ENCODE peak calls at places on chromosomes 3 and 15, in four cellular contexts. One of them, this sample, is unnamed.

GRCh38 chr15:31398677-31399260 is 72.1 kb downstream of the KLF13 start:
- DNase-seq in fibroblast of villous mesenchyme: no peak
- DNase-seq in AG04449: no peak
- DNase-seq in cardiac fibroblast: peak
- DNase-seq in this sample: no peak

GRCh38 chr3:105722943-105723556 is 145.8 kb downstream of the CBLB start:
- DNase-seq in fibroblast of villous mesenchyme: no peak
- DNase-seq in AG04449: no peak
- DNase-seq in cardiac fibroblast: no peak
- DNase-seq in this sample: no peak

GRCh38 chr3:45272411-45272810 is 46.3 kb upstream of the TMEM158 start:
- DNase-seq in fibroblast of villous mesenchyme: no peak
- DNase-seq in AG04449: no peak
- DNase-seq in cardiac fibroblast: no peak
- DNase-seq in this sample: no peak

GRCh38 chr3:16132926-16133325 is 41.6 kb upstream of the GALNT15 start:
- DNase-seq in fibroblast of villous mesenchyme: peak
- DNase-seq in AG04449: no peak
- DNase-seq in cardiac fibroblast: peak
- DNase-seq in this sample: no peak

GRCh38 chr3:57298041-57298440 is 5.6 kb upstream of the ASB14 start:
- DNase-seq in fibroblast of villous mesenchyme: no peak
- DNase-seq in AG04449: no peak
- DNase-seq in cardiac fibroblast: no peak
- DNase-seq in this sample: peak

GRCh38 chr15:63545520-63545919 is 41.1 kb downstream of the USP3 start:
- DNase-seq in fibroblast of villous mesenchyme: no peak
- DNase-seq in AG04449: no peak
- DNase-seq in cardiac fibroblast: no peak
- DNase-seq in this sample: no peak

GRCh38 chr3:11544413-11545181 is 99.1 kb downstream of the VGLL4 start:
- DNase-seq in fibroblast of villous mesenchyme: peak
- DNase-seq in AG04449: no peak
- DNase-seq in cardiac fibroblast: peak
- DNase-seq in this sample: no peak

GRCh38 chr3:74599564-74599963 is 14.9 kb downstream of the CNTN3 start:
- DNase-seq in fibroblast of villous mesenchyme: no peak
- DNase-seq in AG04449: no peak
- DNase-seq in cardiac fibroblast: no peak
- DNase-seq in this sample: no peak

GRCh38 chr3:23815879-23816278 is 10.1 kb downstream of the UBE2E1 start:
- DNase-seq in fibroblast of villous mesenchyme: peak
- DNase-seq in AG04449: no peak
- DNase-seq in cardiac fibroblast: no peak
- DNase-seq in this sample: no peak

GRCh38 chr3:70053293-70053692 is 53.8 kb downstream of the SAMMSON start:
- DNase-seq in fibroblast of villous mesenchyme: no peak
- DNase-seq in AG04449: no peak
- DNase-seq in cardiac fibroblast: no peak
- DNase-seq in this sample: no peak

GRCh38 chr15:28112101-28112760 is 13.1 kb upstream of the OCA2 start:
- DNase-seq in fibroblast of villous mesenchyme: no peak
- DNase-seq in AG04449: no peak
- DNase-seq in cardiac fibroblast: no peak
- DNase-seq in this sample: no peak

GRCh38 chr15:60526127-60526616 is 47.2 kb upstream of the ICE2 start:
- DNase-seq in fibroblast of villous mesenchyme: peak
- DNase-seq in AG04449: no peak
- DNase-seq in cardiac fibroblast: no peak
- DNase-seq in this sample: no peak

GRCh38 chr3:194321666-194322640 is 29.2 kb downstream of the CPN2 start:
- DNase-seq in fibroblast of villous mesenchyme: no peak
- DNase-seq in AG04449: no peak
- DNase-seq in cardiac fibroblast: no peak
- DNase-seq in this sample: no peak

GRCh38 chr3:48680811-48681540 is 4.7 kb downstream of the NCKIPSD start:
- DNase-seq in fibroblast of villous mesenchyme: no peak
- DNase-seq in AG04449: no peak
- DNase-seq in cardiac fibroblast: no peak
- DNase-seq in this sample: no peak

GRCh38 chr3:76028816-76029215 is 243.5 kb upstream of the ZNF717 start:
- DNase-seq in fibroblast of villous mesenchyme: no peak
- DNase-seq in AG04449: no peak
- DNase-seq in cardiac fibroblast: no peak
- DNase-seq in this sample: no peak

GRCh38 chr3:2898591-2899353 is 211.4 kb downstream of the IL5RA start:
- DNase-seq in fibroblast of villous mesenchyme: peak
- DNase-seq in AG04449: no peak
- DNase-seq in cardiac fibroblast: no peak
- DNase-seq in this sample: no peak

DNA sequence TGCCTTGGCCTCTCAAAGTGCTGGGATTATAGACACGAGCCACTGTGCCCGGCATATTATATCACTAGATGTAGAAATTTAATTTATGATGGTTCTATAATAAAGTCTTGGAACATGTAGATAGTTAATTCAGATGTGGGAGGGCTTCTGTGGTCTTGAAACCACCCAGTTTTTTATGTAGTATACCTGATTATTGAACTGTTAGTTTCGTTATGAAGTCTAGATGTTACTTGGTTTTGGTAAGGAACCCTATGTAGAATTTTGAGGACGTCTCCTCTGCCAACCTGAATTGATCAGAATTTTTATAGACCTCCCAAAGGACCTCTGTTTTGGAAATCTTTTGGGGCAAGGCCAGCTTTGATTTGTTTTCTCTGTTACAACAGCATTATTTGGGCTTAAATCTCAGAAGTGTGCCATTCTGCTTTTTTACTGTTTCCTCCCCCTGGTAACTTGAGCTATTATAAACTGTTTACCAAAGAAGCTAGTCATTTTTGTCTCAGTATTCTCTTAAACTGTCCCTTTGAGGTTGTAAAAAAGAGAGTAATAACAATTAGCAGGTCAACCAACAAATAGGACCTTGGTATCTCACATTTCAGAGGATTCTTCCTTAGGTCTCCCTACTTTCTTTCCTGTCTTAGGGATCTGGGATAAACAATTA is 20.8 kb downstream of the AKAP13 start:
- DNase-seq in fibroblast of villous mesenchyme: no peak
- DNase-seq in AG04449: no peak
- DNase-seq in cardiac fibroblast: no peak
- DNase-seq in this sample: no peak
- H3K4me3 ChIP-seq in fibroblast of villous mesenchyme: no peak
- H3K4me3 ChIP-seq in AG04449: no peak
- H3K4me3 ChIP-seq in cardiac fibroblast: no peak
- H3K4me3 ChIP-seq in this sample: no peak

DNA sequence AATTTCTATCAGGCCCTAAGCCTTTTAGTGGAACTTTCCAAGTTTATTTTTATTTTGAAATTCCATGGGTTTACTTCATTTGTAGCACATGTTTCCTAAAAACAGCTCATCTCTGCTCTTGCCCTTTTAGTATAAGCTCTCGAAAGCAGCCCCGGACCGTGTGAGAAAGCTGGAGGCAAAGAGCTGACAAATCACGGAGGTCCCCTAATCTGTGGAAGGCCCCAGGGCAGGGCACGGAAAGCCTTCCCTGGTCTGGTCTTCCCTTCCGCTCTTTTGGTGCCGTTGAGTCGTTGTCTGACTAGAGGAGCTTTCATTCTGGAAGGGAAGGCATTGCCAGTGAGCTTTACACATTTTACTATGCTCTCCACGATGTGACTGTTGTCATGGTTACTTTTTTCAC is 71.8 kb downstream of the CYP19A1 start:
- DNase-seq in fibroblast of villous mesenchyme: peak
- DNase-seq in AG04449: no peak
- DNase-seq in cardiac fibroblast: no peak
- DNase-seq in this sample: no peak
- H3K4me3 ChIP-seq in fibroblast of villous mesenchyme: no peak
- H3K4me3 ChIP-seq in AG04449: peak
- H3K4me3 ChIP-seq in cardiac fibroblast: no peak
- H3K4me3 ChIP-seq in this sample: no peak

DNA sequence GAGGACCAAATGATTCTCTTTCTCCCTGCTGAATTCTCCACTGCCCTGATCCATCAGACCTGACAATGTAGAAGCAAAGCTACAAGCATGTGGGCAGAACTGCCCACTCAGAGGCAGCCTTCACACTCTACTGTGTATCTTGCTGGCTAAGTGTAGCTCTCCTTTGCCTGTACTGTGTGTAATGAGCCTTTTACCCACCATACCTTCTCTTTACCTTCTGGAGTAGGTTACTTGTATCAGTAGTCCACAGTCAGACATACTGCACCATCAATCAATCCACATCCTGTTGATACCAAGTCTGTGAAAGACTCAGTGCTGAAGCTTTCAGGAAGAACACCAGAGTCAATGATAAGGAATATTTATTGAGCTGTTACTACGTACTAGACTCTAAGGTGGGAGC is 440.7 kb upstream of the ARHGEF26 start:
- DNase-seq in fibroblast of villous mesenchyme: no peak
- DNase-seq in AG04449: no peak
- DNase-seq in cardiac fibroblast: no peak
- DNase-seq in this sample: no peak
- H3K4me3 ChIP-seq in fibroblast of villous mesenchyme: no peak
- H3K4me3 ChIP-seq in AG04449: no peak
- H3K4me3 ChIP-seq in cardiac fibroblast: no peak
- H3K4me3 ChIP-seq in this sample: no peak

GRCh38 chr3:42655331-42655888 is 1.9 kb downstream of the ZBTB47 start:
- DNase-seq in fibroblast of villous mesenchyme: no peak
- DNase-seq in AG04449: no peak
- DNase-seq in cardiac fibroblast: no peak
- DNase-seq in this sample: no peak
- H3K4me3 ChIP-seq in fibroblast of villous mesenchyme: peak
- H3K4me3 ChIP-seq in AG04449: peak
- H3K4me3 ChIP-seq in cardiac fibroblast: peak
- H3K4me3 ChIP-seq in this sample: peak

DNA sequence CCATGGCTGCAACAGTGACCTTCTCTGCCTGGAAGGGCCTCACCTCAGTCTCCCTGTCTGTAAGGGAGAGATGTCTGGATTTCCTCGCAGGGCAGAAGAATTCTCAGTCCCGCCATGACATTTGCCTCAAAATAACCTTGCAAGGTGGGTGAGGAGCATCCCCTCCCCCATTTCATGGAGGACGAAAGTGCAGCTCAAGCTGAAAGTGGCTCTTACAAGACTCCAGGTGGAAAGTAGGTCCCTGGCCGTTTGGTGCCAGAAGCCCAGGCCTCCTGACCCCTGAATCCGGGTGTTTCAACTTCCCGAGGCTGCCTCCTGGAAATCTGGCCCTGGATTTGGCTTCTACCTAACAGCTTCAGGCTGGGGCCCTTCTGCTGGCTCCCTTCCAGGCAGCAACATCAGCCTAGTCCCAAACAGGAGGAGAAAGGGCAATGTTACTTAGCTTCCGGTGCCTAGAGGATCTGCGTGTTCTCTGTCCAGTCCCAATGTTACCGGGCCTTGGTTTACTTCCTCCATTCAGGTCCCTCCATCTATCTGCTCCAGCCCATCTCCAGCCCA is 769 bp upstream of the CSPG4 start:
- DNase-seq in fibroblast of villous mesenchyme: peak
- DNase-seq in AG04449: no peak
- DNase-seq in cardiac fibroblast: peak
- DNase-seq in this sample: no peak
- H3K4me3 ChIP-seq in fibroblast of villous mesenchyme: no peak
- H3K4me3 ChIP-seq in AG04449: no peak
- H3K4me3 ChIP-seq in cardiac fibroblast: no peak
- H3K4me3 ChIP-seq in this sample: no peak

DNA sequence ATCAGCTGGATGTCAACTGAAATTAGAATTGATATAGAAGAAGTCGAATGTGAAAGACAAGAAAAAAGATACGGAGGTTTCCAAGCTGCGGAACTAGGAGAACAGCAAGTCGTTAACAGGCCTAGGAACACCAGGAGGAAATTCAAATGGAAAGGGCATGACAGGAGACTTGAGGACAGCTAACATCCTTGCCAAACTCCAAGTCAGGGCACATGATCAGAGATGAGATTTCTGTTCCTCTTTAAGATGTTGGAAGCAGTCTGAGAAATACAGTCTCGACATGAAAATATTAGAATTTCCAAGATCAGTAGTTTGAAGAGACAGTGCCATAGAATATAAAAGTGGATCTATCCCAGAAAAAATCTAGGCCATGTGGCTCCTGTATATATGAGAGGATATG is 5.0 kb downstream of the MYO5A start:
- DNase-seq in fibroblast of villous mesenchyme: no peak
- DNase-seq in AG04449: no peak
- DNase-seq in cardiac fibroblast: no peak
- DNase-seq in this sample: no peak
- H3K4me3 ChIP-seq in fibroblast of villous mesenchyme: no peak
- H3K4me3 ChIP-seq in AG04449: no peak
- H3K4me3 ChIP-seq in cardiac fibroblast: no peak
- H3K4me3 ChIP-seq in this sample: no peak

DNA sequence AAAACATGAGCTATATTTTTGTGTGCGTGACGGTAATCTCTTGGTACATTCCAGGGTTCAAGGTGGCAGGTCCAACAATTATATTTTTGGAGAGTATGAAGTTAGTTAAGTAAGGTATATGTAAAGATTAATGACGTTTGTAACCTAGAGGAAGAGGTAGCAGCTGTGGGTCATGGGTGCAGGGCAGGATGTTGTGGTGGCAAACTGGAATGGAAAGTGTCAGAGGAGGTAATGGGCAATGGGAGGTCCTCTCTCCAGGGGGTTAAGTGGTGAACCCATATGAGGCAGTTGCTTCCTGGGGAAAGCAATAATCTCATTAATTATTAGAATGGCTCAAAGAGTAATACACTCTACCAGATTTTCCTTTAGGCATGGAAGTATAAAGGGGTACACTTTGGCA is 1.0 kb upstream of the CD200R1L start:
- DNase-seq in fibroblast of villous mesenchyme: no peak
- DNase-seq in AG04449: no peak
- DNase-seq in cardiac fibroblast: no peak
- DNase-seq in this sample: no peak
- H3K4me3 ChIP-seq in fibroblast of villous mesenchyme: no peak
- H3K4me3 ChIP-seq in AG04449: no peak
- H3K4me3 ChIP-seq in cardiac fibroblast: no peak
- H3K4me3 ChIP-seq in this sample: no peak

DNA sequence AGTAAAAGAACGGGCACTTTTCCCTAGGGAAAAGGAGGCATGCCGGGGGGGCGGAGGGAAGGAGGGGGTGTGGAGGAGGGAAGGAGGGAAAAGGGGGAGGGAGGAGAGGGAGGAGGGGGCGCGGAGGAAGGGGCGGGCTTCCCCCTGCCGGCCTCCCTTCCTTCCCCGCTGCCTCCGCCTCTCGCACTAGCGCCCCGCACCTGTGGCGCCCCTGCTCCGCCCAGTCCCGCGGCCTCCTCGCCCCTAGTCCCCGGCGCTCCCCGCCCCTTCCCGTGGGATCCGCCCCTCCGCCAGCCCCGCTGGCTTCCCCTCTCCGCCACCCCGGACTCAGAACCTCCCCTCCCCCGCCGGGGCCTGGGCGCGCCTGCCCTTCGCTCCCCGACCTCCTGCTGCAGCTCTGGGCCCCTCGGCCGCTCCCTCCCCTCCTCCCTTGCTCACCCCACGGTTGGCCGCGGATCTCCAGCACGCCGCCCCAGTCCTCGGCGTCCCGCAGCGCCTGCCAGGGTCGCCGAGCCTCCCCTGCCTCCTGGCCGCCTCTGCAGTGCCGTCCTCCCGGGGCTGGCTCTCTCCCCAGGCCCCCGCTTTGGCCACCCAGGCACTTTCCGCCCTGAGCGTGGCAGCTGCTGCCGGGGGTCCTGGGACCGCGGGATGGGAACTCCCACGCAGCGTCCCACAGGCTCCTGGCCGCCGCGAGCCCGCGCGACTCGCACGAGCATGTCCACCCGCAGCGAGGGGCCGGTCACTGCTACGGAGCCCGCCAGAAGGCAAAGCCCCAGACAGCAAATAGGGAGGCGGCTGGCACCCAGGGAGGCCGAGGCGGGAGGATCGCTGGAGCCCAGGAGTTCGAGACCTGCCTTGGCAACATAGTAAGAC is 147.4 kb downstream of the TJP1 start:
- DNase-seq in fibroblast of villous mesenchyme: peak
- DNase-seq in AG04449: no peak
- DNase-seq in cardiac fibroblast: peak
- DNase-seq in this sample: no peak
- H3K4me3 ChIP-seq in fibroblast of villous mesenchyme: peak
- H3K4me3 ChIP-seq in AG04449: peak
- H3K4me3 ChIP-seq in cardiac fibroblast: peak
- H3K4me3 ChIP-seq in this sample: peak

This sample was measured in epithelial cell of proximal tubule.